ENCODE peak calls at places on chromosomes 4 and X, in five cellular contexts. E is MM.1S, O is iPS DF 6.9, M is cardiac muscle cell, U is gastrocnemius medialis. F is an unnamed sample.

GRCh38 chrX:136963973-136964372 is 69.8 kb downstream of the GPR101 start:
- DNase-seq in E (no peak), O (no peak), M (no peak), U (no peak), F (no peak)

GRCh38 chrX:150495496-150495895 is 72.9 kb upstream of the MTM1 start:
- DNase-seq in E (no peak), O (no peak), M (no peak), U (no peak), F (no peak)

GRCh38 chr4:85058551-85058950 is 92.1 kb upstream of the WDFY3 start:
- DNase-seq in E (no peak), O (no peak), M (no peak), U (no peak), F (no peak)

GRCh38 chr4:83552924-83553323 is 17.0 kb downstream of the GPAT3 start:
- DNase-seq in E (peak; percentile 70), O (no peak), M (peak; percentile 46), U (no peak), F (no peak)

GRCh38 chr4:181219783-181220416 is 1023.3 kb upstream of the TENM3 start:
- DNase-seq in E (no peak), O (no peak), M (no peak), U (no peak), F (no peak)

GRCh38 chrX:129239371-129239770 is 283.9 kb downstream of the SMARCA1 start:
- DNase-seq in E (no peak), O (no peak), M (peak; percentile 1), U (no peak), F (no peak)

GRCh38 chrX:22424919-22425318 is 152.2 kb downstream of the CBLL2 start:
- DNase-seq in E (no peak), O (no peak), M (no peak), U (no peak), F (no peak)

GRCh38 chr4:185755451-185755850 is 56.5 kb downstream of the SORBS2 start:
- DNase-seq in E (no peak), O (no peak), M (no peak), U (no peak), F (no peak)

GRCh38 chr4:123555500-123556273 is 159.1 kb downstream of the SPRY1 start:
- DNase-seq in E (no peak), O (no peak), M (peak; percentile 99), U (peak; percentile 68), F (peak; percentile 93)

GRCh38 chr4:148749403-148749802 is 307.2 kb upstream of the NR3C2 start:
- DNase-seq in E (no peak), O (no peak), M (no peak), U (no peak), F (no peak)

GRCh38 chr4:83905952-83906351 is 370.0 kb downstream of the GPAT3 start:
- DNase-seq in E (peak; percentile 26), O (peak; percentile 27), M (no peak), U (no peak), F (no peak)

GRCh38 chr4:59994118-59994517 is 1206.0 kb upstream of the ADGRL3 start:
- DNase-seq in E (no peak), O (peak; percentile 9), M (no peak), U (no peak), F (no peak)

GRCh38 chrX:13762015-13762414 is 27.5 kb downstream of the OFD1 start:
- DNase-seq in E (no peak), O (no peak), M (no peak), U (no peak), F (no peak)

GRCh38 chr4:98802673-98803286 is 126.2 kb downstream of the EIF4E start:
- DNase-seq in E (no peak), O (no peak), M (peak; percentile 41), U (no peak), F (no peak)

GRCh38 chr4:4386736-4387392 is at the start of gene NSG1:
- DNase-seq in E (no peak), O (no peak), M (peak; percentile 57), U (no peak), F (no peak)

DNA sequence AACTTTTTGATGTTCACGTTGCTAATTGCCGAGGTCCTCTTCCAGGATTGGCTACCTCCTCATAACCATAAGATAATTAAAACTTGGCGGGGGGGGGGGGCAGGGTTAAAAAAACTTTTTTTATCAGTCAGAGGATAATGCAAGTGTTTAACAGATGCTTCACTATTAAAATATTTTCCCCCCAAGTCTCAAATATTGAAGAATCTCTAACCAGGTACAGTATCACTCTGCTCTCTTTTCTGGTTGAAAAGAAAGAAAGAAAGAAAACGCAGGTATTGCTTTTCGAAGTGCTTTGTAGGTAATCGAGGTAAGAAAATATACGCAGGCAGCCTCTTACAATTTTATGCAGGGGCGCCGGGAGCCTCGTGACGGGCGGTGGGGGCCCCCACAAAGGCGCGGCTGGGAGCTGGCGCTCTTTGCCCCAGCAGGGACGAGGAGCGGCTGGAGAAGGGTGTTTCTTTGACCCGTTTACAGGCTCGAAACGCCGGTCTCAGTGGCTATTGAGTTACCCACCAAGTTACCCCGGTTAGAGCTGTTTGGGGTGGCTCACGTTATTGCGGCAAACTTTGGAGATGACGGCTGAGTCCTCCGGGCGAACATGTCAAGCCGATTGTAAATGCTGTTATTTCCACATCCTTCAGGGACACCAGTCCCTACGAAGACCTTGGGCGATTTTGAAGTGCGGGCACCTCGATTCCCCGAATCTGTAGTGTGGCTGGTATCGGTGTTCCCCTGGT is 465 bp upstream of the HAND2 start:
- DNase-seq in E (no peak), O (no peak), M (peak; percentile 41), U (no peak), F (no peak)
- H3K27me3 ChIP-seq in E (no peaks in the 10 kb centered on the region), O (peaks cover 93% of the 10 kb centered on the region), M (peaks cover 29% of the 10 kb centered on the region), U (peaks cover 86% of the 10 kb centered on the region), F (no peaks in the 10 kb centered on the region)

DNA sequence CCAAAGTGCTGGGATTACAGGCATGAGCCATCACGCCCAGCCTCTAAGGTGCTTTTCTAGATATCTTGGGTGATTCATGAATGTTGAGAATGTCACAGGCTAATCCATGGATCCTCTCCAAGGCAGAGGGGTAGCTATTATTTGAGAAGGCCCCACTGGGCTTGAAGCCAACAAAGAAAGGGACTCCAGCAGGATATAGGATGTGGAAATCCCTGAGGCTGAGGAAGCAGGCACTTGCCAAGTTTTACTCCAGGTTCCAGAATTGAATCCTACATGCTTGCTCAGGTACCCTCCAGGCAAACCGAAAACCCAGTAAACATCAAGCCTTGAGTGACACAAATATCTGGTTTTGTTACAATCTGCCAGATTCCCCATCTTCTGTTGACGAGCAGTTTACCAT is 15.8 kb downstream of the NLGN3 start:
- DNase-seq in E (no peak), O (no peak), M (peak; percentile 30), U (no peak), F (no peak)
- H3K36me3 ChIP-seq in E (no peaks in the 10 kb centered on the region), O (no peaks in the 10 kb centered on the region), M (no peaks in the 10 kb centered on the region), U (no peaks in the 10 kb centered on the region), F (no peaks in the 10 kb centered on the region)

DNA sequence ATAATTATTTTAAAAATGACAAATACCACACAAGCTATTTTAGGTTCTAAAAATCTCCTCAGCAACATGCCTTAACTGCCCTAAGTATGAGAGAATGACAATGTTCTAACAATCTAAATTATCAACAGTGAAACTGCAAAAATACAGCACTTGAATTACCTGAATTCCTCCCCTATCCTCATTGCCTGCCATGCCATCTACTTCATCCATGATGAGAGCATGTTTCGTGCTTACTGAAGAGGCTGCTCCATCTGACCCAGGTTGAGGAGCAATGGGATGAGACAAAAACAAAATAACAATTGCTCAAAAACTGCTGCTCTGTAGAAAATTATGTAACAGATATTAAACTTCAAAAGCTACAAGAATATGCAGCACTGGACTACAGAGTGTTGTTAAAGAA is 63.3 kb downstream of the RFC1 start:
- DNase-seq in E (no peak), O (no peak), M (no peak), U (no peak), F (no peak)
- H3K9me3 ChIP-seq in E (no peaks in the 10 kb centered on the region), O (no peaks in the 10 kb centered on the region), M (no peaks in the 10 kb centered on the region), U (no peaks in the 10 kb centered on the region), F (no peaks in the 10 kb centered on the region)

GRCh38 chr4:155207534-155208257 is 740 bp upstream of the NPY2R start:
- DNase-seq in E (no peak), O (peak; percentile 37), M (peak; percentile 17), U (no peak), F (no peak)

DNA sequence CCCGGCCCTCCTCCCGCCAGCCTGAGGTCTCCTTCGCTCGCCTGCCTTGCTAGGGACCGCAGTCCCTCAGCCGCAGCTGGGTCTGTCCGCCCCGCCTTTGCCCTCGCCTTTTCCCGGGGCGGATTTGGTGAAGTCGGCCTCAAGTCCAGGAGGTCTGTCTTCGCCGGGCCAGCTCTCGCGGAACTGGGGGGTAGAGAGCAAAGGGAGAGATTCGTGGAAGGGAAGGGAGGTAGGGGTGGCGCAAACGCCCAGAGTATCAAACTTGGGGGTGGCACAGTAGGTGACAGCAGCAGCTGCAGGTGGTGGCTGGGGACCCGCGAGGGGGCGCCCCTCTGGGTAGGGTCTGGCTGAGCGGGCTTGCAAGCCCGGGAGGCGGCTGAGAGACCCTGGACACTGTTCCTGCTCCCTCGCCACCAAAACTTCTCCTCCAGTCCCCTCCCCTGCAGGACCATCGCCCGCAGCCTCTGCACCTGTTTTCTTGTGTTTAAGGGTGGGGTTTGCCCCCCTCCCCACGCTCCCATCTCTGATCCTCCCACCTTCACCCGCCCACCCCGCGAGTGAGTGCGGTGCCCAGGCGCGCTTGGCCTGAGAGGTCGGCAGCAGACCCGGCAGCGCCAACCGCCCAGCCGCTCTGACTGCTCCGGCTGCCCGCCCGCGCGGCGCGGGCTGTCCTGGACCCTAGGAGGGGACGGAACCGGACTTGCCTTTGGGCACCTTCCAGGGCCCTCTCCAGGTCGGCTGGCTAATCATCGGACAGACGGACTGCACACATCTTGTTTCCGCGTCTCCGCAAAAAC is at the start of gene NPY2R:
- DNase-seq in E (no peak), O (no peak), M (no peak), U (no peak), F (no peak)
- H3K27me3 ChIP-seq in E (no peaks in the 10 kb centered on the region), O (peaks cover 7% of the 10 kb centered on the region), M (peaks cover 75% of the 10 kb centered on the region), U (peaks cover 31% of the 10 kb centered on the region), F (no peaks in the 10 kb centered on the region)

DNA sequence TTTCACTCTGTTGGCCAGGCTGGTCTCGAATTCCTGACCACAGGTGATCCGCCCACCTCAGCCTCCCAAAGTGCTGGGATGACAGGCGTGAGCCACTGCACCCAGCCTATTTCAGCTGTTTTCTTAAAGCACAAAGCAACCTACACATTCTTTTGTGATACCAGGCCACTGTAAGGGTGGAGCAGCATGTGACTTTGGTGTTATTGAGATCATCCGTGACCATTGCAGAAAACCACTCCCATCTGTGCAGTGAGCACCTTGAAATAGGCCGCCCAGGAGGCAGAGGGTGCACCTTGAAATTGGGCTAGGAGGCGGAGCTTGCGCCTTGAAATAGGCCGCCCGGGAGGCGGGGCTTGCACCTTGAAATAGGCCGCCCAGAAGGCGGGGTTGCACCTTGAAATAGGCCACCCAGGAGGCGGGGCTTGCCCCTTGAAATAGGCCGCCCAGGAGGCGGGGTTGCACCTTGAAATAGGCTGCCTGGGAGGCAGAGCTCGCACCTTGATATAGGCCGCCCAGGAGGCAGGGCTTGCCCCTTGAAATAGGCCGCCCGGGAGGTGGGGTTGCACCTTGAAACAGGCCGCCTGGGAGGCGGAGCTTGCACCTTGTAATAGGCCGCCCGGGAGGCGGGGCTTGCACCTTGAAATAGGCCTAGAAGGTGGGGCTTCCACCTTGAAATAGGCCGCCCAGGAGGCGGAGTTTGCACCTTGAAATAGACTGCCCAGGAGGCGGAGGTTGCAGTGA is 9.0 kb upstream of the SLC25A6 start:
- DNase-seq in E (no peak), O (peak; percentile 76), M (no peak), U (no peak), F (no peak)
- H3K36me3 ChIP-seq in E (no peaks in the 10 kb centered on the region), O (peaks cover 42% of the 10 kb centered on the region), M (peaks cover 14% of the 10 kb centered on the region), U (no peaks in the 10 kb centered on the region), F (peaks cover 31% of the 10 kb centered on the region)

F was measured in right atrium auricular region.